ENCODE peak calls at places on chromosomes 12 and 14, in seven cellular contexts. J is transverse colon; O is left ventricle myocardium inferior; I is stomach; C is aorta; R is effector memory CD4-positive, alpha-beta T cell; A is ascending aorta. U is an unnamed sample. For H3K4me1, the result is how much of the 10 kb centered on the place peaks cover.

GRCh38 chr12:64058541-64059321 is 163.4 kb downstream of the KICS2 start:
- DNase-seq in J (no peak), C (no peak), A (no peak), R (no peak), I (no peak), O (no peak), U (no peak)

GRCh38 chr12:107404981-107405380 is 280.6 kb upstream of the PWP1 start:
- DNase-seq in J (peak), O (no peak), I (no peak), C (no peak), R (no peak), A (no peak), U (no peak)

GRCh38 chr12:131155131-131155530 is 201.4 kb downstream of the ADGRD1 start:
- DNase-seq in O (no peak), A (no peak), R (no peak), J (no peak), I (no peak), C (no peak), U (no peak)

GRCh38 chr12:10214131-10214876 is 1.6 kb downstream of the GABARAPL1 start:
- DNase-seq in A (no peak), R (no peak), C (no peak), O (no peak), I (no peak), J (no peak), U (no peak)

GRCh38 chr12:122880155-122880605 is 15.7 kb downstream of the VPS37B start:
- DNase-seq in O (no peak), C (no peak), J (no peak), I (no peak), A (no peak), R (no peak), U (no peak)

GRCh38 chr12:10672231-10672868 is 1.5 kb downstream of the STYK1 start:
- DNase-seq in O (no peak), I (peak), C (no peak), A (no peak), R (no peak), J (peak), U (no peak)

GRCh38 chr12:42213954-42214426 is 24.1 kb downstream of the YAF2 start:
- DNase-seq in O (peak), C (no peak), A (no peak), I (peak), R (no peak), J (peak), U (no peak)

GRCh38 chr14:71538949-71539659 is 393.1 kb upstream of the RGS6 start:
- DNase-seq in C (no peak), O (no peak), I (no peak), A (no peak), J (no peak), R (no peak), U (no peak)

GRCh38 chr12:94650143-94651056 is at the start of gene TMCC3:
- DNase-seq in J (peak), R (no peak), C (peak), I (peak), O (peak), A (no peak), U (peak)

GRCh38 chr12:109459247-109459646 is 17.9 kb downstream of the KCTD10 start:
- DNase-seq in R (no peak), C (no peak), J (no peak), O (no peak), A (no peak), I (no peak), U (no peak)

GRCh38 chr12:2654741-2655140 is 140.0 kb upstream of the FKBP4 start:
- DNase-seq in I (no peak), O (no peak), C (peak), A (no peak), J (no peak), R (no peak), U (no peak)

GRCh38 chr12:16330554-16330953 is 16.9 kb upstream of the MGST1 start:
- DNase-seq in O (no peak), J (no peak), C (no peak), R (no peak), A (no peak), I (no peak), U (no peak)

GRCh38 chr12:72295101-72295500 is 22.9 kb downstream of the TRHDE start:
- DNase-seq in J (no peak), R (no peak), C (no peak), A (no peak), O (no peak), I (no peak), U (no peak)

GRCh38 chr12:114903394-114903748 is 219.4 kb upstream of the TBX3 start:
- DNase-seq in A (no peak), J (no peak), R (no peak), O (no peak), C (no peak), I (no peak), U (no peak)

GRCh38 chr14:30957813-30958370 is 67.6 kb upstream of the AP4S1 start:
- DNase-seq in A (no peak), I (no peak), R (no peak), C (no peak), O (no peak), J (no peak), U (no peak)

GRCh38 chr14:32259368-32260013 is 56.4 kb upstream of the RNU6-8 start:
- DNase-seq in C (no peak), A (no peak), I (no peak), J (no peak), O (no peak), R (no peak), U (no peak)

GRCh38 chr14:99774526-99775307 is 18.5 kb upstream of the EML1 start:
- DNase-seq in I (peak), A (no peak), O (peak), J (peak), R (no peak), C (no peak), U (no peak)

GRCh38 chr14:104357689-104358527 is 219.5 kb downstream of the KIF26A start:
- DNase-seq in A (no peak), I (peak), C (no peak), O (no peak), R (no peak), J (no peak), U (peak)

GRCh38 chr12:43501705-43502104 is 50.3 kb downstream of the ADAMTS20 start:
- DNase-seq in R (no peak), J (no peak), A (no peak), C (no peak), I (no peak), O (no peak), U (no peak)

GRCh38 chr14:53011053-53011462 is 60.2 kb upstream of the FERMT2 start:
- DNase-seq in O (peak), C (peak), A (no peak), I (peak), R (no peak), J (peak), U (peak)

GRCh38 chr12:107337354-107338095 is 244.2 kb upstream of the CRY1 start:
- DNase-seq in A (no peak), I (no peak), J (no peak), R (no peak), C (no peak), O (no peak), U (no peak)

GRCh38 chr12:6030081-6030480 is 85.0 kb upstream of the ANO2 start:
- DNase-seq in O (no peak), R (no peak), A (no peak), C (no peak), I (no peak), J (no peak), U (no peak)

GRCh38 chr12:45232146-45232731 is 16.3 kb downstream of the ANO6 start:
- DNase-seq in I (no peak), R (no peak), C (no peak), O (no peak), J (no peak), A (no peak), U (no peak)

GRCh38 chr12:45235087-45236025 is 19.5 kb downstream of the ANO6 start:
- DNase-seq in R (no peak), C (no peak), O (no peak), I (no peak), A (no peak), J (no peak), U (peak)

GRCh38 chr12:45234134-45234865 is 18.4 kb downstream of the ANO6 start:
- DNase-seq in J (no peak), O (no peak), R (no peak), I (no peak), A (no peak), C (no peak), U (no peak)

GRCh38 chr12:45232771-45233372 is 17.0 kb downstream of the ANO6 start:
- DNase-seq in J (no peak), C (no peak), A (peak), I (peak), R (no peak), O (no peak), U (peak)

DNA sequence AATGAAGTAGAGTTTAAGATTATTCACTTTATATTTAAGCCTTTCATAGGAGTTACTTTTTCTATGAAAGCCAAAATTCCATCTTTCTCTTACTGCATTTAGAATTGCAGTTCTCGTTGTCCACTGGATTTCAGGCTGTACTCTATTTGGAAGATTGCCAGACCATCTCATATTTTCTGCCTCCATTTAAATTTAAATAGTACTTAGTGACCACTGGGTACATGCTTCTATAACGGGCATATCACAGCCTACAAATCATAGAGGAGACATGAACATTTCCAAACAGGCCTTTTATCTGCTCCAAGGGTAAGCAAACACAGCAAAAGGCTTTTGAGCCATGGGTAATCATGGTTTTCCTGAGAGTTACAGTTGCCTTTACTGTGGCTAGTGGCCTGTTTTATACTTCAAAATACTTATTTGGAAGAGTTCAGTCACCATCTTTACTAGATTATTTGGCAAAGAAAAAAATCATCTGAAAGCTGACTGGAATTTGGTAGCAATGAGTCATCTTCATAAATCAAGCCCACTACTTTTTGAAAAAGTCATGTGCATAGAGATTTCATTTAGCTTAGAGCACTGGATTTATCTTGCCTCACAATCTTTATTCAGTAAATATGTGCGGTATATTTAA is 15.7 kb downstream of the ANO6 start:
- DNase-seq in C (no peak), J (no peak), A (no peak), R (no peak), O (no peak), I (no peak), U (no peak)
- H3K4me1 ChIP-seq in C (under half), J (under half), A (under half), R (under half), O (half or more), I (half or more), U (half or more)

GRCh38 chr12:92124708-92125067 is 21.0 kb downstream of the BTG1 start:
- DNase-seq in A (no peak), J (no peak), C (no peak), I (no peak), O (no peak), R (no peak), U (no peak)

GRCh38 chr12:92118826-92119536 is 26.7 kb downstream of the BTG1 start:
- DNase-seq in I (no peak), J (no peak), O (no peak), C (no peak), R (no peak), A (no peak), U (no peak)

GRCh38 chr12:92123780-92124707 is 21.6 kb downstream of the BTG1 start:
- DNase-seq in R (no peak), C (no peak), J (no peak), O (no peak), I (no peak), A (no peak), U (no peak)

GRCh38 chr12:92121826-92122225 is 23.8 kb downstream of the BTG1 start:
- DNase-seq in A (no peak), I (no peak), O (no peak), R (no peak), C (no peak), J (no peak), U (no peak)

GRCh38 chr12:92122941-92123779 is 22.5 kb downstream of the BTG1 start:
- DNase-seq in O (no peak), I (no peak), C (no peak), A (no peak), R (no peak), J (no peak), U (no peak)
- H3K4me1 ChIP-seq in O (under half), I (under half), C (under half), A (under half), R (under half), J (under half), U (under half)

GRCh38 chr12:67437011-67437410 is 167.9 kb downstream of the CAND1 start:
- DNase-seq in J (no peak), R (no peak), A (no peak), O (no peak), C (no peak), I (no peak), U (no peak)

GRCh38 chr12:67433393-67434175 is 164.4 kb downstream of the CAND1 start:
- DNase-seq in C (no peak), O (no peak), R (no peak), J (no peak), I (no peak), A (no peak), U (no peak)

GRCh38 chr12:67434653-67435375 is 165.7 kb downstream of the CAND1 start:
- DNase-seq in R (no peak), J (no peak), I (no peak), C (no peak), A (no peak), O (no peak), U (no peak)

GRCh38 chr12:67439611-67440010 is 170.5 kb downstream of the CAND1 start:
- DNase-seq in J (no peak), O (no peak), I (no peak), R (no peak), C (no peak), A (no peak), U (no peak)

GRCh38 chr12:67436230-67436629 is 167.1 kb downstream of the CAND1 start:
- DNase-seq in J (no peak), I (no peak), C (no peak), A (no peak), R (no peak), O (no peak), U (no peak)
- H3K4me1 ChIP-seq in J (under half), I (under half), C (under half), A (under half), R (under half), O (under half), U (under half)

GRCh38 chr14:54631016-54631415 is 64.1 kb downstream of the SAMD4A start:
- DNase-seq in A (no peak), C (no peak), O (no peak), J (no peak), I (no peak), R (no peak), U (no peak)
- H3K4me1 ChIP-seq in A (under half), C (under half), O (half or more), J (under half), I (under half), R (under half), U (under half)

DNA sequence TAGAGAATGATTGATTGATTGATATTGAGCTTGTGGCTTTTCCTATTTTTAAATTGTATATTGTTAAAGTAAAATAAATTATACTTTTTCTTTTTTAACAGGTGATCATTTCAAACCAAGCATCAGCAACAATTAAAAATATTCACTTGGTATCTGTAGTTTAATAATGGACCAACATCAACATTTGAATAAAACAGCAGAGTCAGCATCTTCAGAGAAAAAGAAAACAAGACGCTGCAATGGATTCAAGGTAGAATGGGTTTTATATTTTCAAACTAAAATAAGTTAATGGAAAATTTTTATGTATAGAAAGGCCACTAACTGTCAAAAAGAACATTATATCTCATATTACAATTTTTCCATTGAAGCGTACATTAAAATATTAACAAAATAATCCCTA is 5.1 kb downstream of the SLCO1B3 start:
- DNase-seq in I (no peak), J (no peak), A (no peak), C (no peak), R (no peak), O (no peak), U (no peak)
- H3K4me1 ChIP-seq in I (under half), J (under half), A (under half), C (under half), R (under half), O (under half), U (under half)

GRCh38 chr12:29739279-29739991 is 44.3 kb downstream of the TMTC1 start:
- DNase-seq in J (no peak), A (no peak), I (no peak), O (no peak), R (no peak), C (no peak), U (no peak)
- H3K4me1 ChIP-seq in J (under half), A (under half), I (under half), O (half or more), R (under half), C (under half), U (half or more)

DNA sequence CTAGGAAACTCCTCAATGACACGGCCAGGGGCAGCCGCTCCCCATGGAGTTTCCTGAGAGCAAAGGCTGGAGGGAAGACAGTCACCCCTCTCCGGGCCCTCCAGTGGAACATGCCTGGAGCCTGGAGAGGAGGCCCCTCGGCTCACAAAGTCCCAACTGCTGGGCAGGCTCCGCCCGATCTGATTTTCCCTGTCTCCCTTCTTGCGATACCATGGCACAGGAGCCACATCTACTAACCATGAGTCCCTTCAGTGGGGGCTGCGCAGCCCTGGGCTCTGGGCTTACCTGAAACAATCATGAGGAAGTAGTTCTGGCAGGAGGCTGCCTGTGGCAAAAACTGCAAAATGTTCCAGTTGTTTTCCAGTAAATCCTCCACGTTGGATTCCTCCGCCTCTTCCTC is 15.3 kb downstream of the P2RX2 start:
- DNase-seq in A (no peak), R (no peak), C (no peak), O (no peak), I (no peak), J (no peak), U (no peak)
- H3K4me1 ChIP-seq in A (under half), R (under half), C (under half), O (under half), I (under half), J (under half), U (under half)

GRCh38 chr12:49403887-49404517 is 36.7 kb downstream of the SPATS2 start:
- DNase-seq in R (no peak), O (no peak), J (no peak), I (no peak), C (no peak), A (no peak), U (no peak)

GRCh38 chr12:49397000-49397399 is 29.7 kb downstream of the SPATS2 start:
- DNase-seq in C (no peak), I (no peak), J (no peak), O (no peak), A (no peak), R (no peak), U (no peak)

GRCh38 chr12:49400304-49400703 is 33.0 kb downstream of the SPATS2 start:
- DNase-seq in C (no peak), J (no peak), A (no peak), O (no peak), I (no peak), R (no peak), U (no peak)
- H3K4me1 ChIP-seq in C (under half), J (under half), A (under half), O (under half), I (under half), R (under half), U (under half)

GRCh38 chr14:56152221-56152620 is 34.0 kb downstream of the PELI2 start:
- DNase-seq in I (no peak), C (no peak), J (no peak), A (no peak), O (no peak), R (no peak), U (no peak)
- H3K4me1 ChIP-seq in I (under half), C (under half), J (under half), A (under half), O (under half), R (under half), U (under half)